ENCODE peak calls at places on chromosomes 3 and 15, in seven cellular contexts. M, D, J, R, S, C and V are unnamed samples.

GRCh38 chr15:68389936-68390790 is 41.8 kb downstream of the ITGA11 start:
- DNase-seq in R (no peak), C (no peak), M (no peak), D (no peak), J (no peak), S (no peak), V (no peak)

GRCh38 chr3:8984081-8984480 is 20.8 kb upstream of the RAD18 start:
- DNase-seq in S (no peak), R (no peak), D (no peak), J (no peak), M (no peak), C (no peak), V (no peak)

GRCh38 chr3:50044976-50045375 is 43.7 kb upstream of the RBM5 start:
- DNase-seq in M (no peak), C (no peak), D (no peak), S (no peak), R (no peak), J (no peak), V (no peak)

GRCh38 chr3:10471337-10471721 is 34.1 kb downstream of the ATP2B2 start:
- DNase-seq in R (no peak), M (no peak), S (no peak), C (no peak), D (no peak), J (no peak), V (no peak)

GRCh38 chr3:142577701-142578308 is 728 bp downstream of the ATR start:
- DNase-seq in C (no peak), M (no peak), D (no peak), S (no peak), J (no peak), R (no peak), V (no peak)

GRCh38 chr3:54358327-54358726 is 236.0 kb downstream of the CACNA2D3 start:
- DNase-seq in D (no peak), C (no peak), J (no peak), R (no peak), M (no peak), S (peak), V (no peak)

GRCh38 chr3:196620228-196620627 is 19.3 kb upstream of the NRROS start:
- DNase-seq in M (no peak), J (no peak), D (no peak), S (no peak), C (no peak), R (no peak), V (no peak)

GRCh38 chr3:44355634-44356033 is 17.1 kb downstream of the TCAIM start:
- DNase-seq in M (no peak), C (peak), S (no peak), D (no peak), R (no peak), J (no peak), V (no peak)

GRCh38 chr3:11820540-11821041 is 26.1 kb downstream of the TAMM41 start:
- DNase-seq in J (no peak), R (no peak), M (no peak), S (no peak), D (no peak), C (no peak), V (no peak)

GRCh38 chr3:194089357-194090177 is 46.4 kb upstream of the HES1 start:
- DNase-seq in J (no peak), C (peak), R (no peak), M (no peak), D (peak), S (peak), V (no peak)

GRCh38 chr3:78988324-78988723 is 779.5 kb downstream of the ROBO1 start:
- DNase-seq in D (no peak), J (no peak), M (no peak), S (no peak), C (peak), R (no peak), V (peak)
- TF ChIP-seq CTCF in D (peak), J (peak), M (peak), S (no peak), C (peak), R (peak), V (peak)

GRCh38 chr3:141368062-141368924 is at the start of gene ZBTB38:
- DNase-seq in M (peak), R (peak), D (peak), J (peak), S (peak), C (peak), V (no peak)

GRCh38 chr3:141367038-141367730 is 1.1 kb upstream of the ZBTB38 start:
- DNase-seq in S (peak), R (no peak), C (no peak), M (no peak), J (no peak), D (no peak), V (no peak)

GRCh38 chr3:141368925-141369794 is 856 bp downstream of the ZBTB38 start:
- DNase-seq in J (no peak), C (no peak), R (no peak), D (no peak), M (no peak), S (no peak), V (no peak)

GRCh38 chr3:141365206-141365605 is 3.1 kb upstream of the ZBTB38 start:
- DNase-seq in R (no peak), M (no peak), D (no peak), C (no peak), J (no peak), S (no peak), V (no peak)

GRCh38 chr3:141366285-141367037 is 1.8 kb upstream of the ZBTB38 start:
- DNase-seq in C (peak), S (peak), J (no peak), D (no peak), M (no peak), R (peak), V (no peak)
- TF ChIP-seq CTCF in C (no peak), S (no peak), J (no peak), D (no peak), M (no peak), R (no peak), V (no peak)

DNA sequence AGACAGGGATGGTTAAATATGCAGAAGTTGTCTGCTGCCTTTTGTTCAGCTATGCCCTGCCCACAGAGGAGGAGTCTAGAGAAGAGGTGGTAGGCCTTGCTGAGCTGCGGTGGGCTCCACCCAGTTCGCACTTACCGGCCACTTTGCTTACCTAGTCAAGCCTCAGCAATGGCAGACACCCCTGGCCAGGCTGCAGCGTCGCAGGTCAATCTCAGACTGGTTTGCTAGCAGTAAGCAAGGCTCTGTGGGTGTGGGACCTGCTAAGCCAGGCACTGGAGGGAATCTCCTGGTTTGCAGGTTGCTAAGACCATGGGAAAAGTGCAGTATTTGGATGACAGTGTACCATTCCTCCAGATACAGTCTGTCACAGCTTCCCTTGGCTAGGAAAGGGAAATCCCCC is 12.3 kb upstream of the TMEM45A start:
- DNase-seq in J (no peak), R (no peak), S (no peak), C (no peak), M (no peak), D (no peak), V (no peak)
- TF ChIP-seq CTCF in J (no peak), R (no peak), S (no peak), C (no peak), M (no peak), D (no peak), V (no peak)

GRCh38 chr3:136070334-136070733 is 104.8 kb downstream of the PPP2R3A start:
- DNase-seq in S (no peak), C (no peak), M (no peak), J (no peak), D (no peak), R (no peak), V (no peak)
- TF ChIP-seq CTCF in S (no peak), C (no peak), M (no peak), J (no peak), D (no peak), R (no peak), V (no peak)

DNA sequence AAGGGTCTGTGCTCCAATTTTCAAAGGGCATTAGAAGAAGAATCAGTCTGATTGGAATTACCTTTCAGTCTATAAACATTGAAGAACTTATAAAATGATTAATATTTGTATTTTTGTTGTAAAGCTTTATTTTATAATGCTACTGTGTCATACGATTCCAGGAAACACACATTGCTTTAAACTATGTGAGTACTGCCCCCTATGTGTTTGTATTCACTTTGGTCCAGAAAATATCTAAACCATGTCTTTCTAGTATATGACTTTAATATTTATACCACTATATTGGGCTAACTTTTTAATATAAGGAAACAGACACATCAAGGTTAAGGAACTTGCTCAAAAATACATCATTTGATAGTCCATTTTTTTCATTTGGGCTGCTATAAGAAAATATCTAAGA is 3.2 kb upstream of the RIOX2 start:
- DNase-seq in S (no peak), C (no peak), J (no peak), R (no peak), M (no peak), D (no peak), V (no peak)
- TF ChIP-seq CTCF in S (no peak), C (no peak), J (no peak), R (no peak), M (no peak), D (peak), V (no peak)